ENCODE peak calls at places on chromosomes 16 and 17, in nine cellular contexts. G is A549, B is pancreas, U is Caco-2, F is stomach, C is fibroblast of lung, J is neural progenitor cell, Z is cardiac muscle cell, Y is WERI-Rb-1. T is an unnamed sample. For H3K9me3, the result is how much of the 10 kb centered on the place peaks cover.

GRCh38 chr16:31010539-31010938 is at the start of gene STX1B:
- DNase-seq in G (no peak), B (no peak), U (no peak), F (no peak), C (peak), J (peak), Z (peak), Y (peak), T (no peak)

GRCh38 chr17:851986-852385 is 69.8 kb downstream of the MRM3 start:
- DNase-seq in G (no peak), B (no peak), U (no peak), F (no peak), C (no peak), J (no peak), Z (no peak), Y (no peak), T (no peak)

GRCh38 chr16:81483064-81483969 is 38.7 kb downstream of the CMIP start:
- DNase-seq in G (no peak), B (no peak), U (no peak), F (no peak), C (peak), J (no peak), Z (no peak), Y (no peak), T (no peak)

GRCh38 chr16:67460168-67460567 is 20.8 kb downstream of the ATP6V0D1 start:
- DNase-seq in G (no peak), B (no peak), U (no peak), F (no peak), C (no peak), J (no peak), Z (no peak), Y (no peak), T (peak)

GRCh38 chr16:49463529-49463928 is 89.9 kb downstream of the C16orf78 start:
- DNase-seq in G (no peak), B (no peak), U (no peak), F (peak), C (no peak), J (peak), Z (no peak), Y (no peak), T (no peak)

GRCh38 chr17:45230787-45231480 is 9.2 kb downstream of the FMNL1 start:
- DNase-seq in G (peak), B (no peak), U (no peak), F (no peak), C (peak), J (no peak), Z (no peak), Y (peak), T (no peak)

GRCh38 chr16:11914759-11915643 is 755 bp downstream of the GSPT1 start:
- DNase-seq in G (peak), B (peak), U (peak), F (peak), C (peak), J (peak), Z (peak), Y (peak), T (peak)

GRCh38 chr16:26765087-26765486 is 301.6 kb upstream of the C16orf82 start:
- DNase-seq in G (peak), B (no peak), U (peak), F (no peak), C (no peak), J (peak), Z (no peak), Y (peak), T (no peak)

GRCh38 chr16:15639061-15639568 is 3.8 kb downstream of the MARF1 start:
- DNase-seq in G (no peak), B (no peak), U (no peak), F (no peak), C (no peak), J (no peak), Z (no peak), Y (no peak), T (no peak)

GRCh38 chr16:74563828-74564263 is 43.1 kb downstream of the GLG1 start:
- DNase-seq in G (peak), B (no peak), U (no peak), F (peak), C (peak), J (no peak), Z (no peak), Y (no peak), T (peak)

GRCh38 chr16:81861915-81862314 is 82.8 kb downstream of the PLCG2 start:
- DNase-seq in G (no peak), B (no peak), U (no peak), F (no peak), C (no peak), J (no peak), Z (no peak), Y (no peak), T (no peak)

GRCh38 chr17:9767432-9767991 is 23.9 kb downstream of the DHRS7C start:
- DNase-seq in G (no peak), B (no peak), U (no peak), F (no peak), C (no peak), J (no peak), Z (no peak), Y (no peak), T (no peak)

GRCh38 chr17:72342061-72342460 is 221.2 kb downstream of the SOX9 start:
- DNase-seq in G (no peak), B (no peak), U (no peak), F (no peak), C (peak), J (no peak), Z (no peak), Y (no peak), T (no peak)

GRCh38 chr16:81707411-81708321 is 71.4 kb upstream of the PLCG2 start:
- DNase-seq in G (peak), B (peak), U (no peak), F (peak), C (peak), J (no peak), Z (no peak), Y (no peak), T (no peak)

GRCh38 chr16:86768999-86769398 is 190.7 kb downstream of the FOXL1 start:
- DNase-seq in G (peak), B (no peak), U (no peak), F (peak), C (peak), J (no peak), Z (no peak), Y (no peak), T (no peak)

GRCh38 chr16:54342966-54343365 is 56.4 kb upstream of the IRX3 start:
- DNase-seq in G (no peak), B (no peak), U (no peak), F (no peak), C (peak), J (no peak), Z (no peak), Y (no peak), T (no peak)

GRCh38 chr17:53134546-53134945 is 688.2 kb upstream of the KIF2B start:
- DNase-seq in G (no peak), B (no peak), U (no peak), F (no peak), C (no peak), J (no peak), Z (no peak), Y (no peak), T (no peak)

GRCh38 chr17:53141731-53142130 is 681.0 kb upstream of the KIF2B start:
- DNase-seq in G (no peak), B (no peak), U (no peak), F (no peak), C (no peak), J (no peak), Z (no peak), Y (peak), T (no peak)

GRCh38 chr17:53137919-53138318 is 684.8 kb upstream of the KIF2B start:
- DNase-seq in G (no peak), B (no peak), U (no peak), F (no peak), C (no peak), J (no peak), Z (no peak), Y (no peak), T (no peak)

GRCh38 chr17:53141280-53141679 is 681.4 kb upstream of the KIF2B start:
- DNase-seq in G (no peak), B (no peak), U (peak), F (no peak), C (no peak), J (no peak), Z (no peak), Y (no peak), T (no peak)

DNA sequence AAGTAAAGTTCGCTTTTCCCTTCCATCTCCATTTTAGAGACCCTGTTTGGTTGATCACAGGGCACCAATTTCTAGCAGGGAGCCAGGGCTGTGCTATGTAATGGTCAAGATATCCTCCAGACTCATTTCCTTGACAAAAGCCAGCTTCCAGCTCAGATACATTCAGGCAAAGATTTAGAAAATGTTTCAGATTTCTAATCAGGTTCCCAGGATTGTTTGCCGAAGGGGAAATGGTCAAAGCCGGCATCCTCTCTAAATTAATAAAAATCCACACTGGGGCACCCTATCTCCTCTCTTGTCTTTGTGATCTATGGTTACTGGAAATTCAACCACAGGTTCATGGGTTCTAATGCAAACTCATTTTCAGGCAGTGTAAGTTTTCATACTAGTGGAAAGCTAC is 686.8 kb upstream of the KIF2B start:
- DNase-seq in G (no peak), B (no peak), U (no peak), F (no peak), C (no peak), J (no peak), Z (no peak), Y (no peak), T (no peak)
- H3K9me3 ChIP-seq in G (under half), B (under half), U (under half), F (under half), C (under half), J (under half), Z (under half), Y (under half), T (under half)

GRCh38 chr16:85566502-85567100 is 46.5 kb upstream of the GSE1 start:
- DNase-seq in G (no peak), B (no peak), U (no peak), F (no peak), C (no peak), J (peak), Z (peak), Y (peak), T (no peak)
- TF ChIP-seq CTCF in G (no peak), B (no peak), U (no peak), F (no peak), C (no peak), J (peak), Z (no peak), Y (peak), T (no peak)

GRCh38 chr16:68574479-68574878 is 35.4 kb downstream of the ZFP90 start:
- DNase-seq in G (no peak), B (no peak), U (no peak), F (no peak), C (no peak), J (no peak), Z (no peak), Y (no peak), T (no peak)

GRCh38 chr16:68575082-68575481 is 36.0 kb downstream of the ZFP90 start:
- DNase-seq in G (no peak), B (no peak), U (no peak), F (no peak), C (no peak), J (no peak), Z (no peak), Y (no peak), T (no peak)

GRCh38 chr16:68577352-68577853 is 38.3 kb downstream of the ZFP90 start:
- DNase-seq in G (no peak), B (no peak), U (no peak), F (no peak), C (no peak), J (no peak), Z (no peak), Y (no peak), T (no peak)
- H3K9me3 ChIP-seq in G (half or more), B (under half), U (under half), F (half or more), C (under half), J (under half), Z (under half), Y (under half), T (under half)

GRCh38 chr16:17470871-17471744 is at the start of gene XYLT1:
- DNase-seq in G (no peak), B (peak), U (peak), F (peak), C (peak), J (peak), Z (peak), Y (peak), T (peak)
- TF ChIP-seq CTCF in G (no peak), B (no peak), U (no peak), F (no peak), C (no peak), J (no peak), Z (no peak), Y (no peak), T (no peak)